ENCODE peak calls at places on chromosome 5, in ten cellular contexts. O, U, E, Y, N, H, Q, L, W and P are unnamed samples.

GRCh38 chr5:92559743-92560142 is 1021.3 kb downstream of the NR2F1-AS1 start:
- DNase-seq in Q (peak), U (no peak), W (no peak), Y (no peak), O (peak), H (no peak), N (no peak), E (no peak), L (no peak), P (no peak)

GRCh38 chr5:32837211-32837610 is 126.1 kb downstream of the NPR3 start:
- DNase-seq in Q (peak), W (no peak), U (no peak), E (no peak), Y (no peak), N (no peak), H (no peak), L (no peak), O (no peak), P (no peak)

GRCh38 chr5:102670224-102670836 is 84.8 kb upstream of the PAM start:
- DNase-seq in N (peak), W (no peak), Y (no peak), Q (no peak), H (no peak), E (peak), U (peak), L (no peak), O (peak), P (no peak)

GRCh38 chr5:102971693-102972293 is 148.1 kb downstream of the GIN1 start:
- DNase-seq in E (peak), H (no peak), U (no peak), L (no peak), W (no peak), N (no peak), Q (peak), O (peak), Y (no peak), P (no peak)

GRCh38 chr5:102678267-102679058 is 76.6 kb upstream of the PAM start:
- DNase-seq in L (no peak), U (no peak), E (no peak), Y (no peak), Q (no peak), W (no peak), H (no peak), O (peak), N (no peak), P (no peak)

GRCh38 chr5:82470185-82470584 is 192.0 kb upstream of the RPS23 start:
- DNase-seq in O (peak), W (no peak), L (no peak), Q (no peak), E (no peak), Y (no peak), U (no peak), N (no peak), H (no peak), P (no peak)

GRCh38 chr5:71597001-71597400 is 9.9 kb downstream of the MCCC2 start:
- DNase-seq in N (no peak), U (no peak), E (no peak), Q (no peak), L (no peak), O (no peak), H (no peak), Y (no peak), W (no peak), P (no peak)

GRCh38 chr5:177421046-177421798 is 5.3 kb upstream of the GRK6 start:
- DNase-seq in O (no peak), E (no peak), N (no peak), Q (peak), U (no peak), Y (no peak), L (no peak), W (no peak), H (no peak), P (no peak)

GRCh38 chr5:138574744-138575193 is 432 bp downstream of the HSPA9 start:
- DNase-seq in H (no peak), U (no peak), O (no peak), Q (no peak), W (no peak), N (no peak), E (peak), Y (no peak), L (no peak), P (no peak)

GRCh38 chr5:80238078-80238477 is 17.8 kb downstream of the SERINC5 start:
- DNase-seq in N (no peak), O (no peak), H (no peak), Q (no peak), U (no peak), E (no peak), Y (no peak), W (no peak), L (no peak), P (no peak)

GRCh38 chr5:139900546-139901250 is 105.1 kb downstream of the PSD2 start:
- DNase-seq in N (no peak), Q (no peak), O (no peak), E (no peak), U (no peak), L (peak), W (no peak), Y (peak), H (no peak), P (no peak)

GRCh38 chr5:143562935-143563334 is 159.4 kb upstream of the NR3C1 start:
- DNase-seq in N (no peak), Q (no peak), H (no peak), L (peak), U (no peak), Y (peak), W (no peak), E (no peak), O (peak), P (peak)

GRCh38 chr5:153520952-153521351 is 30.5 kb downstream of the GRIA1 start:
- DNase-seq in Q (peak), O (peak), W (no peak), L (no peak), E (no peak), U (no peak), H (no peak), Y (no peak), N (no peak), P (no peak)

GRCh38 chr5:89988129-89988528 is 421.4 kb downstream of the CETN3 start:
- DNase-seq in Q (no peak), H (no peak), Y (no peak), U (no peak), E (no peak), O (peak), L (no peak), N (no peak), W (no peak), P (no peak)

GRCh38 chr5:51652980-51653379 is 269.7 kb downstream of the ISL1 start:
- DNase-seq in W (no peak), H (no peak), U (peak), L (no peak), Q (no peak), E (no peak), O (peak), N (no peak), Y (no peak), P (no peak)

GRCh38 chr5:10599828-10600227 is 36.0 kb downstream of the ANKRD33B start:
- DNase-seq in Y (no peak), O (peak), U (no peak), L (no peak), E (no peak), Q (peak), N (no peak), W (no peak), H (no peak), P (no peak)

GRCh38 chr5:164562271-164562856 is 1056.9 kb downstream of the MAT2B start:
- DNase-seq in W (no peak), L (no peak), E (no peak), Y (no peak), U (no peak), O (peak), N (no peak), H (no peak), Q (no peak), P (no peak)

GRCh38 chr5:38465702-38466443 is 90.6 kb downstream of the LIFR start:
- DNase-seq in Q (no peak), N (no peak), Y (no peak), L (no peak), O (no peak), E (no peak), H (no peak), W (no peak), U (no peak), P (no peak)

GRCh38 chr5:60959156-60959555 is 14.2 kb downstream of the NDUFAF2 start:
- DNase-seq in L (no peak), O (peak), N (peak), Q (no peak), U (no peak), Y (no peak), W (no peak), E (no peak), H (no peak), P (no peak)

GRCh38 chr5:126998201-126998631 is 32.1 kb downstream of the MARCHF3 start:
- DNase-seq in E (no peak), H (no peak), Q (peak), L (no peak), O (peak), N (no peak), W (no peak), Y (no peak), U (peak), P (no peak)

GRCh38 chr5:102511666-102512065 is 12.9 kb upstream of the SLCO6A1 start:
- DNase-seq in U (peak), Q (peak), W (no peak), Y (no peak), L (no peak), N (no peak), E (no peak), O (peak), H (no peak), P (peak)

GRCh38 chr5:134247825-134248224 is 22.0 kb upstream of the PPP2CA start:
- DNase-seq in W (no peak), Q (no peak), O (no peak), Y (no peak), N (no peak), H (no peak), L (no peak), U (no peak), E (no peak), P (no peak)

GRCh38 chr5:37665272-37665671 is 174.6 kb downstream of the GDNF start:
- DNase-seq in E (no peak), O (no peak), Q (no peak), N (no peak), U (no peak), Y (no peak), H (no peak), L (no peak), W (no peak), P (no peak)

GRCh38 chr5:102875672-102876071 is 120.6 kb downstream of the PAM start:
- DNase-seq in W (no peak), O (peak), H (no peak), N (no peak), L (no peak), Y (no peak), U (no peak), E (no peak), Q (no peak), P (no peak)

GRCh38 chr5:149379177-149379761 is at the start of gene IL17B:
- DNase-seq in L (peak), Y (no peak), E (no peak), H (no peak), O (no peak), U (no peak), N (peak), Q (no peak), W (no peak), P (no peak)

DNA sequence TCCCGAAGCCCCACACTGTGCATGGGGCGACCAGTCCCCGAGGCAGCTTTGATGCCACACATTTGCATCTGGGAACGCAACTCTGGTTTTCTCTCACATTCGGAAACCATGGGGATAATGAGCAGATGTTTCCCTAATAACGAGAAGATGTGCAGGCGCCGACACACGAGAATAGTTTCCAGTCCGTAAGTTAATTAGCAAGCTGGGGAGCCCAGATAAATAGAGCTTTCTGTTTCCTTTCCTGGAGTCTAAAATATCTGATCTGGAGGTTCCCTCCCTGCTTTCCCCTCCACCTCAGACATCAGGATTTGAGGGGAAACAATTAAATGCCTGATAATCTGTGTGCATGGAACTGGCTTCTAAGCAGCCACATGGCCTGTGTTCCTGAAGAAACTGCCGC is 62.7 kb downstream of the PDZD2 start:
- DNase-seq in U (no peak), N (peak), W (no peak), L (no peak), Q (no peak), E (no peak), Y (no peak), H (no peak), O (no peak), P (no peak)
- TF ChIP-seq CTCF in U (no peak), N (no peak), W (no peak), L (no peak), Q (no peak), E (no peak), Y (no peak), H (no peak), O (no peak), P (no peak)

GRCh38 chr5:131381792-131382191 is 117.9 kb downstream of the CDC42SE2 start:
- DNase-seq in U (no peak), Q (no peak), W (no peak), E (no peak), O (no peak), H (no peak), Y (no peak), N (no peak), L (no peak), P (no peak)

GRCh38 chr5:131384616-131385214 is 120.9 kb downstream of the CDC42SE2 start:
- DNase-seq in W (no peak), E (no peak), Y (no peak), N (no peak), U (no peak), O (peak), L (no peak), H (no peak), Q (no peak), P (no peak)

GRCh38 chr5:131386124-131386523 is 122.3 kb downstream of the CDC42SE2 start:
- DNase-seq in E (no peak), W (no peak), N (no peak), Q (no peak), Y (no peak), L (no peak), U (no peak), H (no peak), O (no peak), P (no peak)

GRCh38 chr5:131382407-131383395 is 118.8 kb downstream of the CDC42SE2 start:
- DNase-seq in L (no peak), O (peak), N (peak), Q (peak), Y (no peak), H (no peak), E (peak), U (peak), W (no peak), P (peak)

GRCh38 chr5:131384181-131384580 is 120.3 kb downstream of the CDC42SE2 start:
- DNase-seq in O (no peak), E (no peak), Y (no peak), L (no peak), Q (no peak), H (no peak), W (no peak), U (no peak), N (no peak), P (no peak)
- TF ChIP-seq CTCF in O (no peak), E (no peak), Y (no peak), L (no peak), Q (no peak), H (no peak), W (no peak), U (no peak), N (no peak), P (no peak)

DNA sequence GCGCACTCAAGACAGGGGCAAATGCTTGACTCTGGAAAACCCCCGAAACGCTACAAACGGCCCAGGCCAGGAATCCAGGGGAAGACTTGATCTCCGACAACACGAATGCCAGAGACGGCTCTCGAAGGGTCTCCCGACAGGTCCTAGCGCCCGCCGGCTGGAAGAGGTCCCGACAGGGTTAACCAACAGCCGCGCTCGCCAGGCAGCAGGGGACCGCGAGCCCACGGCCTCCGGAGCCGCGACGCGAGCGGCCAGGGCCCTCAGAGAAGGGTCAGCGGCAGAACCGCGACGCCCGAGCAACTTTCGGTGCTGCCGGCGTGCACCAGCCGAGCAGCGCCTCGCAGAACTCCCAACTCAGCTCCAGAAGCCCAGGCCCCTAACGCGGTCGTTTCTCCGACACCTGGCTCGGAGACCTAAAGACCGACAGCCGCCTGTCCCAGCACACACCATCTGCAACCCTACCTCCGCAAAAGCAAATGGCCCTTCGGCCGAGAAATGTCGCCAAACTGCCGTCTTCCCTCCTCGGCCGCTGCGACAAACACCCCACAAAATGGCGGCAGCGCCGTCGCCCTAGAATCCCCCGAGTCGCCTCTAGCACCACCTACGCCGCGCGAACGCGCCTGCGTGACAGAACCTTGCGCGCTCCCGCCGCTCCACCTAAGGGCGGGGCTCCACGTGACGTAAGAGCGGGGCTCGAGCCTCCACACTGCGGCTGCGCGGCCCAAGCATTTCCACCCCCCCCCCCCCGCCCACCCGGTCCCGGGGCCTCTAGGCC is at the start of gene CLK4:
- DNase-seq in L (peak), W (peak), O (peak), H (peak), Q (peak), U (peak), E (peak), N (peak), Y (peak), P (peak)
- TF ChIP-seq CTCF in L (peak), W (no peak), O (no peak), H (no peak), Q (no peak), U (peak), E (no peak), N (no peak), Y (no peak), P (no peak)

GRCh38 chr5:175059687-175060194 is 335.4 kb downstream of the MSX2 start:
- DNase-seq in E (peak), W (no peak), O (peak), Q (no peak), H (peak), N (peak), U (no peak), L (peak), Y (peak), P (no peak)
- TF ChIP-seq CTCF in E (peak), W (no peak), O (no peak), Q (no peak), H (peak), N (peak), U (no peak), L (no peak), Y (no peak), P (no peak)